ENCODE peak calls at places on chromosome 4, in nine cellular contexts. K is astrocyte of the spinal cord, D is neural progenitor cell, F is brain microvascular endothelial cell, Q is A549, U is choroid plexus epithelial cell, M is heart right ventricle, O is heart left ventricle, H is stomach. Y is an unnamed sample.

GRCh38 chr4:184940500-184940899 is 77.8 kb upstream of the HELT start:
- DNase-seq in M (no peak), U (no peak), Q (no peak), H (no peak), D (no peak), O (no peak), K (no peak), F (no peak), Y (no peak)

GRCh38 chr4:126986828-126987227 is 645.9 kb upstream of the INTU start:
- DNase-seq in H (no peak), K (peak; percentile 66), O (no peak), F (peak; percentile 39), M (no peak), U (peak; percentile 62), D (no peak), Q (no peak), Y (no peak)

GRCh38 chr4:183807420-183808101 is 97.5 kb upstream of the STOX2 start:
- DNase-seq in F (no peak), D (peak; percentile 30), M (no peak), U (no peak), Q (no peak), H (no peak), K (no peak), O (no peak), Y (no peak)

GRCh38 chr4:173485164-173485563 is 44.9 kb downstream of the HAND2 start:
- DNase-seq in D (no peak), Q (no peak), M (no peak), H (no peak), K (no peak), O (no peak), F (no peak), U (no peak), Y (no peak)

GRCh38 chr4:31192372-31192771 is 472.2 kb downstream of the PCDH7 start:
- DNase-seq in Q (no peak), M (no peak), K (no peak), D (no peak), F (no peak), H (no peak), U (peak; percentile 2), O (no peak), Y (no peak)

GRCh38 chr4:142683503-142683902 is 162.6 kb downstream of the INPP4B start:
- DNase-seq in K (no peak), O (no peak), H (no peak), D (no peak), F (no peak), M (no peak), Q (no peak), U (no peak), Y (no peak)

GRCh38 chr4:180426938-180427337 is 1816.3 kb upstream of the TENM3 start:
- DNase-seq in O (no peak), Q (no peak), K (no peak), F (no peak), U (no peak), M (no peak), D (no peak), H (no peak), Y (no peak)

GRCh38 chr4:164706675-164707074 is 47.3 kb upstream of the SMIM31 start:
- DNase-seq in F (no peak), D (peak; percentile 64), K (no peak), O (no peak), M (no peak), Q (no peak), U (no peak), H (no peak), Y (no peak)

GRCh38 chr4:55547461-55547770 is 707 bp upstream of the CLOCK start:
- DNase-seq in U (peak; percentile 11), O (peak; percentile 70), M (no peak), H (no peak), K (peak; percentile 68), Q (no peak), D (peak; percentile 79), F (peak; percentile 37), Y (no peak)

GRCh38 chr4:55545681-55546632 is 752 bp downstream of the CLOCK start:
- DNase-seq in H (peak; percentile 83), D (peak; percentile 79), U (peak; percentile 71), K (peak; percentile 73), F (peak; percentile 47), O (peak; percentile 91), Q (peak; percentile 67), M (peak; percentile 71), Y (peak; percentile 68)

GRCh38 chr4:55545133-55545532 is 1.6 kb downstream of the CLOCK start:
- DNase-seq in F (no peak), Q (no peak), K (peak; percentile 26), M (no peak), O (no peak), U (peak; percentile 45), H (no peak), D (peak; percentile 31), Y (no peak)

GRCh38 chr4:55546633-55547460 is at the start of gene CLOCK:
- DNase-seq in H (peak; percentile 84), K (peak; percentile 92), D (peak; percentile 96), U (peak; percentile 87), Q (peak; percentile 88), M (peak; percentile 88), O (peak; percentile 95), F (peak; percentile 70), Y (peak; percentile 88)

DNA sequence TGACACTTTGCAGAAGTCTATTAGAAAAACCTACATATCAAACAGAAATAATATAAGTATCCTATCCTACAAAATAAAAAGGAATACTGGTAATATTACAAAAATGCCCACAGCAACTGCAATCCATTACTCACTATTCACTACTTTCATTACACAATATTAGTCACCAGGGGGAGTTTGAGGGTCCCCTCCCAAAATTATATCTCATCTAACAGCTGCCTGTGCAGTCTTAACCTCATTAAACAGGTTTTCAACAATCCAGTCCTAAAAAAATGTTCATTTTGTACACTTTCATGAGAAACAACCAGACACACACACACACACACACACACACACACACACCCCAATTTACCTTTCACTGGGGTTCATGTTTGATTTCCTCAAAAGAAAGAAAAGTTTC is 2.9 kb downstream of the CLOCK start:
- DNase-seq in M (no peak), D (no peak), U (no peak), H (no peak), K (peak; percentile 7), Q (no peak), F (no peak), O (no peak), Y (no peak)
- TF ChIP-seq CTCF in M (no peak), D (peak; percentile 37), U (no peak), H (no peak), K (peak; percentile 8), Q (no peak), F (peak; percentile 8), O (no peak), Y (no peak)

DNA sequence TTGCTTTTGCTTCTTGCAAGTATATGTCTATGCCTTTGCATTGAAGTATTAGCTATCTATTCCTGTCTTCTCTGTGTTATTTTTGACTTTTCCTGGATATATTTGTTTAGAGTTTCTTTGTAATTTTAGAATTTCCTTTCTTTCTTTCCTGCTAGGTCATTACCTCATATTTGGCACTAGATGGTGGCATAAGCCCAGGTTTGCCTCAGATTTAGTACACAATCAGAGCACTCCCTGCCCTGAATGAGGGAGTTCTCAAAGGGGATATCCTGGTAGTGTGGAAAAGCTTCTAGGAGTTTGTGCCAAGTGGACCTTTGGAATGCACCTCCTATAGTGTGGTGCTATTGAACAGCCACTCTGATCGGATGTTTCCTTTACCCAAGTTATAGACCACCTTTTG is 181.6 kb downstream of the UGT8 start:
- DNase-seq in K (peak; percentile 62), M (no peak), O (no peak), D (peak; percentile 68), U (peak; percentile 81), F (peak; percentile 47), H (no peak), Q (peak; percentile 16), Y (no peak)
- TF ChIP-seq CTCF in K (peak; percentile 44), M (no peak), O (no peak), D (peak; percentile 66), U (peak; percentile 72), F (peak; percentile 61), H (no peak), Q (no peak), Y (no peak)

DNA sequence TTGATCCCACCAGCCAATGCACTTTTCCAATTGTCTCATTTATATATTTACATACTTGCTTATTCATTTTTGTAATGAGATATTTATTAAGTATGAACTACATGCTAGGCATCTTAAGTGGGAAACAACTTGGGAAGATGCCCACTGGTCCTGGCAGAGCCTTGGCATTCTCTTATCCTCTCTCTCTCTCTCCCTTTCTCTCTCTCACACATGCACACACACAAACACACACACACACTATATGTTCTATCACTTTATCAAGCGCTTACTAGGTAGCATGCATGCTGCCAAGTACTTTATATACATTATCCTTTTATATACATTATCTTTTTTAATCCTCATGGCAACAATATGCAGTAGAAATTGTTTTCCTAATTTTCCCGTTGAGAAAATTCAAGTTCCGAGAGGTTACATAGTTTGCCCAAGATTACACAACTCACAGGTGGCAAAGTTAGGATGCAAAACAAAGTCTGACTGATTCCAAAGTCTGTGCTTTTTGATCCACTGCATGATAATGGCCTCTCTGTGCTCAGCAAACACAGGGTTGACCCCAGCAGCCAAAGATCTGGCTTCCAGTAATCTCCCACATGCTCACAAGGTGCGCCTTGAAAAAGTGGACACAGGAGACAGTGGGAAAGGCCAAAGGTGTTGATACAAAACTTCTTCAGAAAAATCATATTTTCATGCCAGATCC is 173.1 kb upstream of the KLF3 start:
- DNase-seq in O (no peak), M (peak; percentile 25), F (no peak), K (no peak), D (no peak), U (peak; percentile 2), H (no peak), Q (no peak), Y (no peak)
- TF ChIP-seq CTCF in O (no peak), M (no peak), F (no peak), K (no peak), D (no peak), U (no peak), H (no peak), Q (no peak), Y (no peak)

DNA sequence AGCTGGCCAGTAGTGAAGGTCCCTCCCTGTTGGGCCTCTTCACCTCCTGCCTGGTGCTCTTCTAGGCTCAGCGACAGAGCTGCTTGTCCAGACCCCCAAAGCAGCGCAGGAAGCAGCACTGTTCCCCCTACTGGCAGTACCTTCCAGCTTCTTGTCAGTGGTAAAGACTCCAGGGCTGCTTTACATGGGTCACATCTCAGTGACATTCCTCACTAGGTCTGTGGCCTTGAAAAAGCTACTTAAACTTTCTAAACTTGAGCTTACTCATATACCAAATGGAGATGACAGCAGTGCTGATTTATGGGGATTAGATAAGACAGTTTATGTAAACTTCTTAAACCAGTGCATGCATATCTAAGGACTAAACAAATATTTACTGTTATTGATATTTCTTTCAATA is 117.3 kb downstream of the FAT4 start:
- DNase-seq in U (peak; percentile 45), M (no peak), H (no peak), K (peak; percentile 12), O (no peak), F (peak; percentile 29), Q (peak; percentile 9), D (peak; percentile 68), Y (no peak)
- TF ChIP-seq CTCF in U (peak; percentile 50), M (peak; percentile 20), H (no peak), K (peak; percentile 25), O (no peak), F (peak; percentile 63), Q (no peak), D (peak; percentile 60), Y (no peak)

Y was measured in activated B cell treated with CpG ODN at 0.5 μM for 24 hours.